ENCODE peak calls at places on chromosomes 3 and 15, in nine cellular contexts. K is HCT116, R is neural progenitor cell, A is GM23338, V is astrocyte, L is left ventricle myocardium inferior, U is heart right ventricle, D is right lobe of liver, F is uterus. E is an unnamed sample.

GRCh38 chr15:36235173-36235572 is 344.3 kb upstream of the CDIN1 start:
- DNase-seq in K (no peak), R (no peak), A (no peak), V (no peak), L (no peak), U (no peak), D (no peak), F (no peak), E (no peak)

GRCh38 chr3:196706313-196706712 is 5.7 kb downstream of the CEP19 start:
- DNase-seq in K (no peak), R (no peak), A (no peak), V (no peak), L (no peak), U (no peak), D (no peak), F (no peak), E (no peak)

GRCh38 chr3:86438544-86438943 is 552.4 kb downstream of the VGLL3 start:
- DNase-seq in K (no peak), R (no peak), A (no peak), V (no peak), L (no peak), U (no peak), D (no peak), F (no peak), E (no peak)

GRCh38 chr3:159059395-159059794 is 257.5 kb downstream of the MFSD1 start:
- DNase-seq in K (no peak), R (no peak), A (no peak), V (no peak), L (no peak), U (no peak), D (no peak), F (no peak), E (no peak)

GRCh38 chr3:117433439-117433838 is 723.9 kb downstream of the TUSC7 start:
- DNase-seq in K (no peak), R (no peak), A (no peak), V (no peak), L (no peak), U (no peak), D (no peak), F (no peak), E (no peak)

GRCh38 chr3:43968465-43968864 is 273.2 kb upstream of the TOPAZ1 start:
- DNase-seq in K (no peak), R (no peak), A (peak; percentile 80), V (no peak), L (no peak), U (no peak), D (no peak), F (no peak), E (no peak)

GRCh38 chr3:67484085-67484484 is 170.3 kb downstream of the SUCLG2 start:
- DNase-seq in K (no peak), R (no peak), A (no peak), V (no peak), L (no peak), U (no peak), D (no peak), F (no peak), E (no peak)

GRCh38 chr15:81880833-81881232 is 165.0 kb downstream of the MEX3B start:
- DNase-seq in K (no peak), R (no peak), A (no peak), V (no peak), L (no peak), U (no peak), D (no peak), F (no peak), E (no peak)

GRCh38 chr3:138187296-138188012 is at the start of gene ARMC8:
- DNase-seq in K (peak; percentile 73), R (peak; percentile 82), A (peak; percentile 81), V (no peak), L (peak; percentile 63), U (peak; percentile 58), D (peak; percentile 75), F (peak; percentile 25), E (peak; percentile 69)

GRCh38 chr3:60215952-60216351 is 1035.3 kb downstream of the FHIT start:
- DNase-seq in K (no peak), R (no peak), A (no peak), V (no peak), L (no peak), U (no peak), D (no peak), F (peak; percentile 11), E (no peak)

GRCh38 chr3:171261487-171261886 is 198.7 kb downstream of the TNIK start:
- DNase-seq in K (peak; percentile 69), R (no peak), A (no peak), V (peak; percentile 45), L (no peak), U (no peak), D (no peak), F (no peak), E (no peak)

DNA sequence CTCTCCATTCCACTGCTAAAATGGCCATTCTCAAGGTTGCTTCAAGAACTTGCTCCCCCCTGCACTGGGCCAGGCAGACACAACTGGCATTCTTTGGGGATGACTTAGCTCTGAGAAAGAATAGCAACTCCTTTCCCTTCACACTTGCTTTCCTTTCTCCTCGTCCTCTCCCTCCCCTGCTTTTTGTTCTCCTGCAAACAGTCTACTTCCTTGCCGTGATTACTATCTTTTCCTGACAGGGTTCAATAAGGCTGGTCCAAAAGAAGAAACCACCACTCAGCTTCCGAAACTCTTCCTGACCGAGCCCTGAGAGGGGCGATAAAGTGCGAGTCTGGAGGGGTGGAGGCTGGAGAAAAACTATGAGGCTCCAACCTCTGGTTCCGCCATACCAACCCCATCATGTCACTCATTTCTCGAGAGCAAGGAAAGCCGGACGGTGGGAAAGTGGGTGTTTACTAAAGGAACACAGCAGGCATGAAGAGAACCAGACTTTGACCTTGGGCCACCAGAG is 5.0 kb downstream of the AMOTL2 start:
- DNase-seq in K (no peak), R (no peak), A (no peak), V (peak; percentile 81), L (no peak), U (no peak), D (no peak), F (no peak), E (no peak)
- TF ChIP-seq CTCF in K (no peak), R (no peak), A (no peak), V (no peak), L (no peak), U (no peak), D (no peak), F (no peak), E (no peak)

DNA sequence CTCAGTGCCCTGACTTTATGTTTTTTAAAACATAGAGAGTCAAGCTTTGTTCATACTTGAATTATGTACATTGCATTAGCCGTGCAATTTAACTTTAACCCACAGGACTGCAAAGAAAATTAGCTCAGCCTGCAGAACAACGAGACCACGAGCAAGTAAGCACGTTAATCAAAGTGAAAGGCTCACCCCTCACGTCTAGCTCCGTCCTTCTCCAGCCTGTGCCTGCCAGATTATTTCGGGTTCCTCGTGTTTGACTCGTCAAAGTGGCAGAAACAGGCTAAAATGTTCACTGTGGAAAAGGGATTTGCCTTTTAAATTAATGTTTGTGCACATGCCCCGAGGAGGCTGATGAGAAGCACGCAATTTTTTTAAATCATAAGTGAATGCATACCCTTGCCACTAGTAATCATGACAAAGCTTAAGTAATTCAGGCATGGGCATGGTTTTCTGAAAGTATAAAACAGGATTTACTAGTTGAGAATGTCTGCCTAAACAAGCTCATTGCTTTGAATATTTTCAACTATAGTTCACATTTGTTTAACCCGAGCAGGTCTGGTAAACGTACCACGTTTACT is 15.3 kb downstream of the ZBTB38 start:
- DNase-seq in K (no peak), R (no peak), A (no peak), V (peak; percentile 51), L (no peak), U (no peak), D (no peak), F (no peak), E (no peak)
- H3K4me3 ChIP-seq in K (no peak overlapping the region), R (no peak overlapping the region), A (no peak overlapping the region), V (peak overlapping the region; percentile 1), L (no peak overlapping the region), U (no peak overlapping the region), D (no peak overlapping the region), F (peak overlapping the region; percentile 3), E (peak overlapping the region; percentile 61)

DNA sequence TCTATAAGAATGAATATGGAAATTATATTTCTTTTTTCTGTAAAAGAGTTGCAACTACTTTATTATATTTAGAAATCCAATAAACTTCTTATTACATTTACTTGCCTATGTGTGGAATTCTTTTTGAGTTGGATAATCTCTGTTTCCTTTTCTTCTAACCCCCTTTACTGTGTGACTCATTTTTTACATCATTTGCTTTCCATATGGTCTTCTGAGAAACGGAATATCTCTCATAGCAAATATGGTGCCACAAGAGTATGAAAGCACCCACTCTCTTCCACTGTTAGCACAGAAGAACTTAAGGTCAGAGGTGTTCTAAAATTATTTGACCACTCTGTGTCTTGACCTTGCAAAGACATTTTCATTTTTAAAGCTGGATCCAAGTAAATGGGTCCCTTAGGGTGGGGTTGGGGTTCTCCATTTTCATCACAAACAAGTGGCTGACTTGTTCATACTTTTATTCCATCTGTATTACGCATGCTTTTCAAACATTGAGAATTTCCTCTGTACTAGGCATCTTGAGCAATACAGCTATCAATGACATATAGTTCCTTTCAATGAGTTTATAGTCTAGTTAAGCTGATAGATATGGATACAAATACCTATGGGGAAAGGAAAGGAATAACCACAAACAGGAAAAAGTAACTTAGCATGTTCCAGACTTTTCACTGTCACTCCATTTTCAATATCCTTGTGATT is 281.1 kb upstream of the TPRG1 start:
- DNase-seq in K (no peak), R (no peak), A (no peak), V (peak; percentile 65), L (no peak), U (no peak), D (no peak), F (no peak), E (no peak)
- H3K27ac ChIP-seq in K (no peak overlapping the region), R (no peak overlapping the region), A (no peak overlapping the region), V (peak overlapping the region; percentile 51), L (no peak overlapping the region), U (no peak overlapping the region), D (no peak overlapping the region), F (no peak overlapping the region), E (no peak overlapping the region)

GRCh38 chr15:80512729-80513670 is 108.8 kb downstream of the ARNT2 start:
- DNase-seq in K (peak; percentile 6), R (no peak), A (peak; percentile 19), V (no peak), L (no peak), U (no peak), D (no peak), F (no peak), E (no peak)
- TF ChIP-seq CTCF in K (peak; percentile 20), R (peak; percentile 21), A (peak; percentile 32), V (no peak), L (peak; percentile 24), U (peak; percentile 33), D (peak; percentile 26), F (no peak), E (peak; percentile 20)

DNA sequence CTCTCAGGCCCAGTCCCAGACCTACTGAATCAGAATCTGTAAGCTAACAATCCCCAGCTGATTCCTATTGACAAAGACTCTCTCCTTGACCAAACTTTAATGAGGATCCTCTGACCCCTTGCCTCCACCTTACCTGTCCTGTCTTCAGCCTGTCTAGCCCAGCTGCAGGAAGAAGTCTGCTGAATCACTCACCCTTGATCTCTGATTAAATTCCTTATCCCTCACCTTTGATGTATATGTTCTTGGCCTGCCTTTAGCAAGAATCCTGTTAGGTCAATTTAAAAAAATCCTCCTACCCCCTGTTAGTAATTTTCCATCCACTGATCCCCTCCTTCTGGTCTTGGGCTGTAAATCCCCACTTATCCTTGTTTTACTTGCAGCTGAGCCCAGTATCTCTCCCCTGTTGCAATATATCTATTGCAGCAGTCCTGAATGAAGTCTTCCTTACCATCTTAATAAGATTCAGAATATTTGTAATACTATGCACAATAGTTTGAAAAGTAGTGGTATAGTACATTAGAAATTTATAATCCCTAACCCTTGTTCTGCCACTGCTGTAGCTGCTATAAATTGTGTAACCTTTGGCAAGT is 39.0 kb downstream of the MYH15 start:
- DNase-seq in K (peak; percentile 68), R (no peak), A (no peak), V (peak; percentile 12), L (no peak), U (no peak), D (no peak), F (no peak), E (no peak)
- H3K4me3 ChIP-seq in K (peak overlapping the region; percentile 38), R (no peak overlapping the region), A (no peak overlapping the region), V (peak overlapping the region; percentile 24), L (no peak overlapping the region), U (no peak overlapping the region), D (no peak overlapping the region), F (no peak overlapping the region), E (no peak overlapping the region)

E was measured in dorsolateral prefrontal cortex.